ENCODE peak calls at places on chromosome 6, in six cellular contexts. N is neural progenitor cell, X is left ventricle myocardium inferior, V is HCT116, L is ovary, K is esophagus muscularis mucosa. G is an unnamed sample. For H3K36me3, the result is how much of the 10 kb centered on the place peaks cover.

GRCh38 chr6:154932562-154933027 is 62.5 kb upstream of the TIAM2 start:
- DNase-seq in N (no peak), X (no peak), V (peak), L (no peak), K (no peak), G (peak)

GRCh38 chr6:140857734-140858380 is 1274.9 kb upstream of the GJE1 start:
- DNase-seq in N (no peak), X (no peak), V (peak), L (no peak), K (no peak), G (peak)

GRCh38 chr6:22364314-22364713 is 67.5 kb upstream of the PRL start:
- DNase-seq in N (no peak), X (no peak), V (no peak), L (no peak), K (no peak), G (peak)

GRCh38 chr6:150584596-150584995 is 15.1 kb upstream of the PLEKHG1 start:
- DNase-seq in N (no peak), X (no peak), V (no peak), L (no peak), K (no peak), G (no peak)

GRCh38 chr6:12557760-12558159 is 158.8 kb upstream of the PHACTR1 start:
- DNase-seq in N (no peak), X (no peak), V (no peak), L (no peak), K (no peak), G (no peak)

GRCh38 chr6:88295663-88296062 is 129.5 kb upstream of the CNR1 start:
- DNase-seq in N (no peak), X (no peak), V (no peak), L (no peak), K (no peak), G (no peak)

GRCh38 chr6:129186988-129187387 is 304.1 kb downstream of the LAMA2 start:
- DNase-seq in N (no peak), X (no peak), V (peak), L (no peak), K (no peak), G (peak)

GRCh38 chr6:116165596-116165995 is 39.7 kb upstream of the COL10A1 start:
- DNase-seq in N (no peak), X (no peak), V (no peak), L (no peak), K (no peak), G (no peak)

GRCh38 chr6:168133186-168133585 is 54.2 kb upstream of the FRMD1 start:
- DNase-seq in N (peak), X (peak), V (no peak), L (peak), K (peak), G (no peak)

GRCh38 chr6:43054206-43054943 is 724 bp upstream of the CUL7 start:
- DNase-seq in N (no peak), X (no peak), V (no peak), L (peak), K (no peak), G (no peak)

GRCh38 chr6:132275253-132275970 is 125.9 kb downstream of the MOXD1 start:
- DNase-seq in N (no peak), X (no peak), V (no peak), L (no peak), K (no peak), G (no peak)

GRCh38 chr6:139883776-139884175 is 509.3 kb upstream of the CITED2 start:
- DNase-seq in N (no peak), X (no peak), V (no peak), L (no peak), K (no peak), G (no peak)

GRCh38 chr6:134797400-134798113 is 152.3 kb downstream of the ALDH8A1 start:
- DNase-seq in N (no peak), X (no peak), V (no peak), L (no peak), K (no peak), G (no peak)

GRCh38 chr6:24858154-24858801 is 59.6 kb upstream of the ARMH2 start:
- DNase-seq in N (no peak), X (no peak), V (no peak), L (no peak), K (no peak), G (peak)

GRCh38 chr6:13990830-13991229 is 66.1 kb downstream of the RNF182 start:
- DNase-seq in N (no peak), X (no peak), V (no peak), L (no peak), K (no peak), G (no peak)

GRCh38 chr6:134373282-134373922 is 55.5 kb upstream of the SGK1 start:
- DNase-seq in N (no peak), X (peak), V (no peak), L (no peak), K (peak), G (peak)

GRCh38 chr6:46638650-46639049 is 14.0 kb downstream of the CYP39A1 start:
- DNase-seq in N (no peak), X (no peak), V (no peak), L (no peak), K (no peak), G (peak)

GRCh38 chr6:51199272-51199671 is 380.6 kb downstream of the TFAP2B start:
- DNase-seq in N (no peak), X (no peak), V (no peak), L (no peak), K (no peak), G (no peak)

GRCh38 chr6:34834789-34835518 is 43.1 kb downstream of the BLTP3A start:
- DNase-seq in N (no peak), X (no peak), V (no peak), L (no peak), K (peak), G (peak)

DNA sequence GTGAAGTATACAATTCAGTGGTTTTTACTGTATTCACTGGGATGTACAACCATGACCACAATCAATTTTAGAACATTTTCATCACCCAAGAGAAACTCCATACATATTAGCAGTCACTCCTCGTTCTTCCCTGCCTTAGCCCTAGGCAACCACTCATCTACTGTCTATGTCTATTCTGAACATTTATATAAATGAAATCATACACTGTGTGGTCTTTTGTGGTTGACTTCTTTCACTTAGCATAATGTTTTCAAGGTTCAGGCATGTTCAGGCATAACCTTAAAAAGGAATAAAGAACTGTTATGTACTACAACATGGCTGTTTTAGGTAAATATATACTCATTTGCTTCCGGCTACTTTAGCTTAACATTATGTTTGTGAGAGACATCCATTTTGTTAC is 37.3 kb downstream of the BLTP3A start:
- DNase-seq in N (no peak), X (no peak), V (no peak), L (no peak), K (peak), G (peak)
- H3K36me3 ChIP-seq in N (under half), X (half or more), V (under half), L (under half), K (under half), G (under half)

DNA sequence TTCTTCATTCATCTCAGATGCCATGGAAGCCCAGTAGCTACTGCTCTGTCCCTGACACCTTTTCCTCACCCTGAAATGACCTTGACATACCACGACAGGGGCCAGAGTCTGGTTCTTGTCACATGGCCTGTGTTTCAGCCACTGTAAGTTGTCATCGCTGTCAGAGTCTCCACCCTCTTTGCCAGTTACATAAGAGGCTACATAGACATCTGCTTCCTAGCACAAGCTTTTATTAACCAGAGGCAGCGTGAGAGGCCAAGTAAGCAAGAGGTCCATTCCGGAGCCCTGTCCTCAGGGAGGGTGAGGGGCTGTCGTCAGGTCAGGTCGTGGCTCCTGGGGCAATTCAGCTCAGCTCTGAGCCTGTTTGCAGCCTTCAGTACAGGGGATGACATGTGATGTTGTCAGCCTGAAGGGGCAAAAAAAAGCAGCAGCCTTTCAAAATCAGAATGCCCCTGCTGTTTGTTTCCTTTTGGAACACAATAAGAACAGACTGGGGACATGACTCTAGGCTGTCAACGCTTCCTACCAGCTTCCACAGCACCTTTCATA is 146.3 kb downstream of the MTFR2 start:
- DNase-seq in N (peak), X (peak), V (no peak), L (no peak), K (no peak), G (no peak)
- H3K4me3 ChIP-seq in N (no peak), X (peak), V (no peak), L (no peak), K (peak), G (no peak)

GRCh38 chr6:144394209-144394608 is 109.1 kb downstream of the UTRN start:
- DNase-seq in N (no peak), X (no peak), V (no peak), L (no peak), K (no peak), G (no peak)

GRCh38 chr6:144395014-144395413 is 109.9 kb downstream of the UTRN start:
- DNase-seq in N (no peak), X (no peak), V (no peak), L (no peak), K (no peak), G (peak)

GRCh38 chr6:144400321-144400720 is 115.2 kb downstream of the UTRN start:
- DNase-seq in N (no peak), X (no peak), V (no peak), L (no peak), K (no peak), G (no peak)

GRCh38 chr6:144397141-144397540 is 112.0 kb downstream of the UTRN start:
- DNase-seq in N (no peak), X (no peak), V (no peak), L (no peak), K (no peak), G (no peak)

GRCh38 chr6:144395835-144396234 is 110.7 kb downstream of the UTRN start:
- DNase-seq in N (no peak), X (no peak), V (no peak), L (no peak), K (no peak), G (no peak)
- TF ChIP-seq CTCF in N (no peak), X (no peak), V (no peak), L (no peak), K (no peak), G (no peak)

GRCh38 chr6:160054271-160054670 is 67.3 kb upstream of the SLC22A1 start:
- DNase-seq in N (no peak), X (no peak), V (no peak), L (no peak), K (no peak), G (no peak)

GRCh38 chr6:160051390-160051789 is 70.2 kb upstream of the SLC22A1 start:
- DNase-seq in N (no peak), X (no peak), V (no peak), L (no peak), K (no peak), G (no peak)

GRCh38 chr6:160048471-160048870 is 73.1 kb upstream of the SLC22A1 start:
- DNase-seq in N (no peak), X (no peak), V (no peak), L (no peak), K (no peak), G (no peak)

GRCh38 chr6:160050022-160050421 is 71.6 kb upstream of the SLC22A1 start:
- DNase-seq in N (no peak), X (no peak), V (no peak), L (no peak), K (no peak), G (no peak)

GRCh38 chr6:160049346-160049745 is 72.3 kb upstream of the SLC22A1 start:
- DNase-seq in N (no peak), X (no peak), V (no peak), L (no peak), K (no peak), G (no peak)
- H3K36me3 ChIP-seq in N (under half), X (half or more), V (under half), L (under half), K (half or more), G (under half)

GRCh38 chr6:40789143-40789764 is 202.1 kb upstream of the LRFN2 start:
- DNase-seq in N (no peak), X (no peak), V (no peak), L (no peak), K (no peak), G (no peak)
- H3K4me3 ChIP-seq in N (no peak), X (no peak), V (no peak), L (no peak), K (no peak), G (no peak)

DNA sequence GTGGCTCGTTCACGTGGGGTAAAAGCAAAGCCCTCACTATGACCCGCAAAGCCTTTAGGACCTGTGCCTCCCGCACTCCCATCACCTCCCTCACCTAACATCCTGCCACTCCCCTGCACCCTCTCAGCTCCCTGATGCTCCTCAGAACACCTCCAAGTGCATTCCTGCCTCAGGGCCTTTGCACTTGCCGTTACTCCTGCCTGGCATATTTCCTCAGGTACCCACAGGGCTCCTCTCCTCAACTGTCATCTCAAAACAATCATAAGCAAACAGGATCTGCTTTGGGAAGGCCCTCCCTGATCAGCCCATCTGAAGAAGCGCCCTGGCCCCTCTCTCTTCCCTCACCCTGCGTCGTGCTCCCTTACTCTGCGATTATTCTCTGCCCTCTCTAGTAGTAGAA is 49.1 kb downstream of the FGD2 start:
- DNase-seq in N (no peak), X (no peak), V (no peak), L (no peak), K (no peak), G (no peak)
- TF ChIP-seq CTCF in N (no peak), X (no peak), V (no peak), L (no peak), K (no peak), G (no peak)

GRCh38 chr6:41584668-41585205 is 38.6 kb downstream of the FOXP4 start:
- DNase-seq in N (peak), X (no peak), V (no peak), L (no peak), K (no peak), G (peak)

GRCh38 chr6:41586564-41586963 is 40.4 kb downstream of the FOXP4 start:
- DNase-seq in N (no peak), X (no peak), V (no peak), L (no peak), K (no peak), G (no peak)

GRCh38 chr6:41587223-41587879 is 41.2 kb downstream of the FOXP4 start:
- DNase-seq in N (no peak), X (no peak), V (no peak), L (no peak), K (no peak), G (no peak)

GRCh38 chr6:41584205-41584604 is 38.0 kb downstream of the FOXP4 start:
- DNase-seq in N (no peak), X (no peak), V (no peak), L (no peak), K (no peak), G (no peak)

DNA sequence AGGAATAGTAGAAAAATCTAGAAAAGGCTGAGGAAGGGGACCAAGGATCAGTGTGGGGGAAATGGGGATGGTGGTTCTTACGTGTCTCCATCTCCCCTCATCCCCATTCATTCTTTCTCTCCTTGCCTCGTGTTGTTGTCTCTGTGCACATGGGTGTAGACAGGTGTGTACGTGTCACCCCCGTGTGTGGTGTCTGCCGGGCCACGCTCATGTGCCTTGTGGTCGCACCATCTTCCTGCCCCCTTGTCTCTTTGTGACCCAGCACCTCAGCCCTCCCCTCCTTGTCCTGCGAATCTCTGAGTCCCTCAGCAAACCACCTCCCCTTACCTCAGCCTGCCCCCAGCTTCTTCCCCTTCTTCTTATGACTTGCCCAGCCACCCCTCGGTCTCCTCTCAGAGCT is 39.4 kb downstream of the FOXP4 start:
- DNase-seq in N (no peak), X (no peak), V (no peak), L (no peak), K (no peak), G (no peak)
- H3K36me3 ChIP-seq in N (under half), X (under half), V (under half), L (under half), K (under half), G (under half)

G was measured in bronchial epithelial cell.